ENCODE peak calls at places on chromosomes 6 and 20, in six cellular contexts. One of them, this sample, is unnamed. For H3K9me3, the result is how much of the 10 kb centered on the place peaks cover.

GRCh38 chr6:62283828-62284411 is 2.1 kb downstream of the KHDRBS2 start:
- DNase-seq in CD4-positive, CD25-positive, alpha-beta regulatory T cell: no peak
- DNase-seq in pancreas: no peak
- DNase-seq in HAP-1: no peak
- DNase-seq in HCT116: peak
- DNase-seq in prostate gland: no peak
- DNase-seq in this sample: no peak

GRCh38 chr6:2529217-2529719 is 221.5 kb downstream of the MYLK4 start:
- DNase-seq in CD4-positive, CD25-positive, alpha-beta regulatory T cell: no peak
- DNase-seq in pancreas: no peak
- DNase-seq in HAP-1: no peak
- DNase-seq in HCT116: no peak
- DNase-seq in prostate gland: no peak
- DNase-seq in this sample: no peak

GRCh38 chr6:130713144-130713543 is 114.1 kb upstream of the SMLR1 start:
- DNase-seq in CD4-positive, CD25-positive, alpha-beta regulatory T cell: no peak
- DNase-seq in pancreas: no peak
- DNase-seq in HAP-1: no peak
- DNase-seq in HCT116: no peak
- DNase-seq in prostate gland: no peak
- DNase-seq in this sample: no peak

GRCh38 chr20:4722571-4722970 is 862 bp downstream of the PRND start:
- DNase-seq in CD4-positive, CD25-positive, alpha-beta regulatory T cell: no peak
- DNase-seq in pancreas: no peak
- DNase-seq in HAP-1: no peak
- DNase-seq in HCT116: no peak
- DNase-seq in prostate gland: no peak
- DNase-seq in this sample: no peak

GRCh38 chr6:81668615-81669047 is 83.8 kb downstream of the TENT5A start:
- DNase-seq in CD4-positive, CD25-positive, alpha-beta regulatory T cell: no peak
- DNase-seq in pancreas: no peak
- DNase-seq in HAP-1: no peak
- DNase-seq in HCT116: no peak
- DNase-seq in prostate gland: no peak
- DNase-seq in this sample: no peak

GRCh38 chr6:90538651-90539050 is 48.2 kb downstream of the MAP3K7 start:
- DNase-seq in CD4-positive, CD25-positive, alpha-beta regulatory T cell: no peak
- DNase-seq in pancreas: no peak
- DNase-seq in HAP-1: no peak
- DNase-seq in HCT116: no peak
- DNase-seq in prostate gland: no peak
- DNase-seq in this sample: peak

GRCh38 chr6:114747995-114748625 is 405.3 kb upstream of the HS3ST5 start:
- DNase-seq in CD4-positive, CD25-positive, alpha-beta regulatory T cell: no peak
- DNase-seq in pancreas: peak
- DNase-seq in HAP-1: peak
- DNase-seq in HCT116: peak
- DNase-seq in prostate gland: no peak
- DNase-seq in this sample: peak

GRCh38 chr6:106163966-106164877 is 78.1 kb downstream of the PRDM1 start:
- DNase-seq in CD4-positive, CD25-positive, alpha-beta regulatory T cell: peak
- DNase-seq in pancreas: no peak
- DNase-seq in HAP-1: no peak
- DNase-seq in HCT116: no peak
- DNase-seq in prostate gland: no peak
- DNase-seq in this sample: no peak

GRCh38 chr20:37526839-37527637 is 638 bp downstream of the BLCAP start:
- DNase-seq in CD4-positive, CD25-positive, alpha-beta regulatory T cell: no peak
- DNase-seq in pancreas: no peak
- DNase-seq in HAP-1: no peak
- DNase-seq in HCT116: no peak
- DNase-seq in prostate gland: no peak
- DNase-seq in this sample: peak

GRCh38 chr6:169824848-169825557 is 73.6 kb downstream of the ERMARD start:
- DNase-seq in CD4-positive, CD25-positive, alpha-beta regulatory T cell: no peak
- DNase-seq in pancreas: no peak
- DNase-seq in HAP-1: no peak
- DNase-seq in HCT116: no peak
- DNase-seq in prostate gland: no peak
- DNase-seq in this sample: no peak

GRCh38 chr6:112149719-112150263 is 62.4 kb downstream of the FAM229B start:
- DNase-seq in CD4-positive, CD25-positive, alpha-beta regulatory T cell: no peak
- DNase-seq in pancreas: no peak
- DNase-seq in HAP-1: no peak
- DNase-seq in HCT116: no peak
- DNase-seq in prostate gland: no peak
- DNase-seq in this sample: no peak

GRCh38 chr6:41813469-41813868 is 26.0 kb downstream of the TOMM6 start:
- DNase-seq in CD4-positive, CD25-positive, alpha-beta regulatory T cell: no peak
- DNase-seq in pancreas: no peak
- DNase-seq in HAP-1: no peak
- DNase-seq in HCT116: no peak
- DNase-seq in prostate gland: no peak
- DNase-seq in this sample: no peak

GRCh38 chr20:44714701-44715494 is at the start of gene CCN5:
- DNase-seq in CD4-positive, CD25-positive, alpha-beta regulatory T cell: no peak
- DNase-seq in pancreas: peak
- DNase-seq in HAP-1: no peak
- DNase-seq in HCT116: peak
- DNase-seq in prostate gland: peak
- DNase-seq in this sample: peak

GRCh38 chr6:131744432-131744831 is 33.6 kb upstream of the CTAGE9 start:
- DNase-seq in CD4-positive, CD25-positive, alpha-beta regulatory T cell: no peak
- DNase-seq in pancreas: no peak
- DNase-seq in HAP-1: peak
- DNase-seq in HCT116: no peak
- DNase-seq in prostate gland: no peak
- DNase-seq in this sample: no peak

GRCh38 chr6:107784669-107785068 is 39.4 kb downstream of the SCML4 start:
- DNase-seq in CD4-positive, CD25-positive, alpha-beta regulatory T cell: no peak
- DNase-seq in pancreas: no peak
- DNase-seq in HAP-1: no peak
- DNase-seq in HCT116: no peak
- DNase-seq in prostate gland: no peak
- DNase-seq in this sample: no peak

GRCh38 chr6:15461127-15461944 is 201.5 kb downstream of the DTNBP1 start:
- DNase-seq in CD4-positive, CD25-positive, alpha-beta regulatory T cell: no peak
- DNase-seq in pancreas: no peak
- DNase-seq in HAP-1: no peak
- DNase-seq in HCT116: no peak
- DNase-seq in prostate gland: no peak
- DNase-seq in this sample: peak

GRCh38 chr6:31464252-31465184 is 33.4 kb upstream of the MICB start:
- DNase-seq in CD4-positive, CD25-positive, alpha-beta regulatory T cell: no peak
- DNase-seq in pancreas: no peak
- DNase-seq in HAP-1: no peak
- DNase-seq in HCT116: no peak
- DNase-seq in prostate gland: no peak
- DNase-seq in this sample: no peak

GRCh38 chr6:12605888-12606345 is 110.7 kb upstream of the PHACTR1 start:
- DNase-seq in CD4-positive, CD25-positive, alpha-beta regulatory T cell: no peak
- DNase-seq in pancreas: no peak
- DNase-seq in HAP-1: peak
- DNase-seq in HCT116: peak
- DNase-seq in prostate gland: peak
- DNase-seq in this sample: peak

GRCh38 chr6:23173231-23173630 is 603.9 kb downstream of the HDGFL1 start:
- DNase-seq in CD4-positive, CD25-positive, alpha-beta regulatory T cell: no peak
- DNase-seq in pancreas: no peak
- DNase-seq in HAP-1: no peak
- DNase-seq in HCT116: no peak
- DNase-seq in prostate gland: no peak
- DNase-seq in this sample: no peak

GRCh38 chr6:109240370-109241084 is 141.7 kb downstream of the CD164 start:
- DNase-seq in CD4-positive, CD25-positive, alpha-beta regulatory T cell: no peak
- DNase-seq in pancreas: no peak
- DNase-seq in HAP-1: no peak
- DNase-seq in HCT116: no peak
- DNase-seq in prostate gland: no peak
- DNase-seq in this sample: no peak

GRCh38 chr20:59632426-59633113 is 28.2 kb downstream of the PHACTR3 start:
- DNase-seq in CD4-positive, CD25-positive, alpha-beta regulatory T cell: no peak
- DNase-seq in pancreas: no peak
- DNase-seq in HAP-1: no peak
- DNase-seq in HCT116: no peak
- DNase-seq in prostate gland: no peak
- DNase-seq in this sample: no peak

GRCh38 chr6:23091795-23092194 is 522.4 kb downstream of the HDGFL1 start:
- DNase-seq in CD4-positive, CD25-positive, alpha-beta regulatory T cell: no peak
- DNase-seq in pancreas: no peak
- DNase-seq in HAP-1: no peak
- DNase-seq in HCT116: no peak
- DNase-seq in prostate gland: no peak
- DNase-seq in this sample: no peak

GRCh38 chr20:50405915-50406609 is 104.1 kb upstream of the PTPN1 start:
- DNase-seq in CD4-positive, CD25-positive, alpha-beta regulatory T cell: no peak
- DNase-seq in pancreas: no peak
- DNase-seq in HAP-1: no peak
- DNase-seq in HCT116: no peak
- DNase-seq in prostate gland: no peak
- DNase-seq in this sample: no peak

GRCh38 chr6:118651282-118652050 is at the start of gene CEP85L:
- DNase-seq in CD4-positive, CD25-positive, alpha-beta regulatory T cell: peak
- DNase-seq in pancreas: peak
- DNase-seq in HAP-1: peak
- DNase-seq in HCT116: peak
- DNase-seq in prostate gland: peak
- DNase-seq in this sample: peak

GRCh38 chr6:169793408-169793807 is 42.0 kb downstream of the ERMARD start:
- DNase-seq in CD4-positive, CD25-positive, alpha-beta regulatory T cell: no peak
- DNase-seq in pancreas: no peak
- DNase-seq in HAP-1: no peak
- DNase-seq in HCT116: no peak
- DNase-seq in prostate gland: no peak
- DNase-seq in this sample: no peak

GRCh38 chr20:56003111-56003800 is 2.1 kb downstream of the CBLN4 start:
- DNase-seq in CD4-positive, CD25-positive, alpha-beta regulatory T cell: no peak
- DNase-seq in pancreas: peak
- DNase-seq in HAP-1: no peak
- DNase-seq in HCT116: no peak
- DNase-seq in prostate gland: no peak
- DNase-seq in this sample: no peak
- H3K9me3 ChIP-seq in CD4-positive, CD25-positive, alpha-beta regulatory T cell: under half
- H3K9me3 ChIP-seq in pancreas: under half
- H3K9me3 ChIP-seq in HAP-1: under half
- H3K9me3 ChIP-seq in HCT116: under half
- H3K9me3 ChIP-seq in prostate gland: under half
- H3K9me3 ChIP-seq in this sample: under half

DNA sequence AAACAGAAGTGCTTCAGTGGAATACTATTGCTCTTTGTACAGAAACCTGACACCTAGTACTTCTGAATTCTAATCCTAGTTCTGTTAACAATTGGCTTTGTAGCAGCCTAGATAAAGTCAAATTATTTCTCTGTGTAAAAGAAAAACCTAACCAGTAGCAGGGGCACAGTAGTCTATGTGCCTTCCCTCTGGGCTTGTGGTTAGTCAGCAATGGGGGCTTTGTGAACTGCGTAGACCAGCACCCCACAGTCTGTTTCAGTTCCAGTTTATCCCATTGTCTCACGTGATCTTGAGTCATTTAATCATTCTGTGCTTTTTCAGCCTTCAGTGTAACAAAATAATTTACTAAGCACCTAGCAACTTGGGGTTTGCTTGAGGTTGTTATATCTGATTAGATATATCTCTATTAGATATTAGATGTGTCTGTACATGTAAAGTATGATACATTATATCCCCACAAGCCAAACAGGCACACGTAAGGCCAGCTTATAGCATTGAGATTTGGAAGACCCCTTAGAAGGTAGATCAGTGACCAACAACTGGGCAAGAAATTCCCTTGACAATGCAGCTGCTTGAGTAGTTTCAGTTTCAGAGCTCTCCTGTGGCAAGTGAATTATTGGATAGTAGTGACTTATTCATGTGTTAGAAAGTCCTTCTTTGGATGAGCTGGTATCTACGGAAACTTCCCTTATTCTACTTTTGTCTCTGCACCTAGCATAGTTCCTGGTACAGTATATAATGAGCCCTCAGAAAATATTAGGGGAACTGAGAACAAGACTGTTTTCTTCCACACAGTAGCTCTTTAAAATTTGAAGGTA is 27.9 kb upstream of the CCR6 start:
- DNase-seq in CD4-positive, CD25-positive, alpha-beta regulatory T cell: peak
- DNase-seq in pancreas: no peak
- DNase-seq in HAP-1: no peak
- DNase-seq in HCT116: no peak
- DNase-seq in prostate gland: no peak
- DNase-seq in this sample: no peak
- H3K4me3 ChIP-seq in CD4-positive, CD25-positive, alpha-beta regulatory T cell: peak
- H3K4me3 ChIP-seq in pancreas: no peak
- H3K4me3 ChIP-seq in HAP-1: no peak
- H3K4me3 ChIP-seq in HCT116: no peak
- H3K4me3 ChIP-seq in prostate gland: no peak
- H3K4me3 ChIP-seq in this sample: no peak

GRCh38 chr20:61989741-61990140 is 75.9 kb downstream of the TAF4 start:
- DNase-seq in CD4-positive, CD25-positive, alpha-beta regulatory T cell: no peak
- DNase-seq in pancreas: peak
- DNase-seq in HAP-1: no peak
- DNase-seq in HCT116: no peak
- DNase-seq in prostate gland: no peak
- DNase-seq in this sample: no peak

GRCh38 chr20:61993058-61993457 is 72.6 kb downstream of the TAF4 start:
- DNase-seq in CD4-positive, CD25-positive, alpha-beta regulatory T cell: no peak
- DNase-seq in pancreas: no peak
- DNase-seq in HAP-1: no peak
- DNase-seq in HCT116: no peak
- DNase-seq in prostate gland: no peak
- DNase-seq in this sample: no peak

GRCh38 chr20:61988665-61989064 is 77.0 kb downstream of the TAF4 start:
- DNase-seq in CD4-positive, CD25-positive, alpha-beta regulatory T cell: no peak
- DNase-seq in pancreas: peak
- DNase-seq in HAP-1: no peak
- DNase-seq in HCT116: no peak
- DNase-seq in prostate gland: no peak
- DNase-seq in this sample: no peak

GRCh38 chr20:61991476-61991875 is 74.2 kb downstream of the TAF4 start:
- DNase-seq in CD4-positive, CD25-positive, alpha-beta regulatory T cell: no peak
- DNase-seq in pancreas: no peak
- DNase-seq in HAP-1: no peak
- DNase-seq in HCT116: no peak
- DNase-seq in prostate gland: no peak
- DNase-seq in this sample: no peak

GRCh38 chr20:61990484-61990883 is 75.2 kb downstream of the TAF4 start:
- DNase-seq in CD4-positive, CD25-positive, alpha-beta regulatory T cell: no peak
- DNase-seq in pancreas: peak
- DNase-seq in HAP-1: no peak
- DNase-seq in HCT116: no peak
- DNase-seq in prostate gland: no peak
- DNase-seq in this sample: no peak
- H3K9me3 ChIP-seq in CD4-positive, CD25-positive, alpha-beta regulatory T cell: under half
- H3K9me3 ChIP-seq in pancreas: under half
- H3K9me3 ChIP-seq in HAP-1: under half
- H3K9me3 ChIP-seq in HCT116: under half
- H3K9me3 ChIP-seq in prostate gland: under half
- H3K9me3 ChIP-seq in this sample: under half

GRCh38 chr6:11473008-11473740 is 64.4 kb upstream of the TMEM170B start:
- DNase-seq in CD4-positive, CD25-positive, alpha-beta regulatory T cell: no peak
- DNase-seq in pancreas: no peak
- DNase-seq in HAP-1: no peak
- DNase-seq in HCT116: no peak
- DNase-seq in prostate gland: no peak
- DNase-seq in this sample: peak
- H3K4me3 ChIP-seq in CD4-positive, CD25-positive, alpha-beta regulatory T cell: no peak
- H3K4me3 ChIP-seq in pancreas: no peak
- H3K4me3 ChIP-seq in HAP-1: no peak
- H3K4me3 ChIP-seq in HCT116: no peak
- H3K4me3 ChIP-seq in prostate gland: no peak
- H3K4me3 ChIP-seq in this sample: peak

GRCh38 chr20:3126527-3126859 is 33.2 kb downstream of the FASTKD5 start:
- DNase-seq in CD4-positive, CD25-positive, alpha-beta regulatory T cell: no peak
- DNase-seq in pancreas: no peak
- DNase-seq in HAP-1: no peak
- DNase-seq in HCT116: no peak
- DNase-seq in prostate gland: no peak
- DNase-seq in this sample: no peak
- H3K9me3 ChIP-seq in CD4-positive, CD25-positive, alpha-beta regulatory T cell: under half
- H3K9me3 ChIP-seq in pancreas: under half
- H3K9me3 ChIP-seq in HAP-1: under half
- H3K9me3 ChIP-seq in HCT116: under half
- H3K9me3 ChIP-seq in prostate gland: under half
- H3K9me3 ChIP-seq in this sample: under half

This sample was measured in small intestine.